ENCODE peak calls at places on chromosomes 3 and 15, in seven cellular contexts. H is ovary, W is cardiac muscle cell, T is spleen, M is RWPE2, X is upper lobe of left lung, R is PC-3. S is an unnamed sample.

GRCh38 chr3:61422945-61423740 is 138.2 kb upstream of the PTPRG start:
- DNase-seq in H (no peak), W (no peak), T (no peak), M (no peak), X (no peak), R (no peak), S (no peak)

GRCh38 chr3:152505926-152506325 is 237.2 kb downstream of the MBNL1 start:
- DNase-seq in H (no peak), W (no peak), T (no peak), M (no peak), X (no peak), R (no peak), S (no peak)

GRCh38 chr15:56808160-56808559 is 74.9 kb upstream of the ZNF280D start:
- DNase-seq in H (no peak), W (no peak), T (no peak), M (no peak), X (no peak), R (no peak), S (no peak)

GRCh38 chr3:43959498-43960447 is 269.0 kb downstream of the ABHD5 start:
- DNase-seq in H (no peak), W (no peak), T (no peak), M (no peak), X (no peak), R (no peak), S (no peak)

GRCh38 chr3:123335007-123335670 is 113.8 kb downstream of the ADCY5 start:
- DNase-seq in H (no peak), W (no peak), T (peak; percentile 61), M (peak; percentile 29), X (no peak), R (no peak), S (no peak)

GRCh38 chr3:88810455-88810854 is 297.0 kb upstream of the EPHA3 start:
- DNase-seq in H (no peak), W (peak; percentile 49), T (no peak), M (no peak), X (no peak), R (no peak), S (no peak)

GRCh38 chr3:49803464-49804140 is 541 bp downstream of the INKA1 start:
- DNase-seq in H (no peak), W (peak; percentile 61), T (peak; percentile 90), M (peak; percentile 87), X (peak; percentile 88), R (no peak), S (peak; percentile 82)

GRCh38 chr15:81400640-81401236 is 26.7 kb upstream of the TMC3 start:
- DNase-seq in H (no peak), W (peak; percentile 76), T (no peak), M (no peak), X (no peak), R (peak; percentile 73), S (no peak)

GRCh38 chr3:145673790-145674189 is 487.2 kb downstream of the PLOD2 start:
- DNase-seq in H (no peak), W (no peak), T (no peak), M (no peak), X (no peak), R (no peak), S (no peak)

GRCh38 chr3:115785782-115786181 is 162.5 kb downstream of the GAP43 start:
- DNase-seq in H (no peak), W (no peak), T (no peak), M (no peak), X (no peak), R (no peak), S (no peak)

GRCh38 chr15:96574766-96575165 is 244.3 kb downstream of the NR2F2 start:
- DNase-seq in H (no peak), W (no peak), T (no peak), M (no peak), X (no peak), R (no peak), S (no peak)

GRCh38 chr3:175432338-175433025 is 573.3 kb downstream of the NAALADL2 start:
- DNase-seq in H (no peak), W (peak; percentile 83), T (no peak), M (no peak), X (no peak), R (no peak), S (no peak)

GRCh38 chr3:29525254-29525881 is 244.5 kb downstream of the RBMS3 start:
- DNase-seq in H (peak; percentile 49), W (peak; percentile 94), T (no peak), M (no peak), X (no peak), R (peak; percentile 60), S (peak; percentile 89)

GRCh38 chr3:115916866-115917265 is 293.6 kb downstream of the GAP43 start:
- DNase-seq in H (no peak), W (no peak), T (no peak), M (no peak), X (no peak), R (no peak), S (no peak)

GRCh38 chr3:87621667-87622066 is 345.3 kb upstream of the POU1F1 start:
- DNase-seq in H (no peak), W (no peak), T (no peak), M (no peak), X (no peak), R (no peak), S (no peak)

GRCh38 chr15:57591822-57592367 is at the start of gene MYZAP:
- DNase-seq in H (peak; percentile 63), W (peak; percentile 22), T (peak; percentile 86), M (no peak), X (peak; percentile 94), R (peak; percentile 59), S (no peak)

GRCh38 chr15:73244333-73244732 is 124.4 kb downstream of the HCN4 start:
- DNase-seq in H (no peak), W (no peak), T (no peak), M (no peak), X (no peak), R (peak; percentile 43), S (no peak)

GRCh38 chr15:42725331-42725903 is 11.5 kb downstream of the CDAN1 start:
- DNase-seq in H (no peak), W (no peak), T (no peak), M (no peak), X (no peak), R (no peak), S (no peak)

GRCh38 chr15:25238126-25238525 is 200.7 kb downstream of the UBE3A start:
- DNase-seq in H (no peak), W (no peak), T (peak; percentile 63), M (peak; percentile 55), X (no peak), R (no peak), S (no peak)

GRCh38 chr3:123651449-123652345 is 66.8 kb upstream of the HACD2 start:
- DNase-seq in H (no peak), W (peak; percentile 18), T (no peak), M (no peak), X (no peak), R (no peak), S (no peak)

GRCh38 chr15:52800852-52801747 is 11.0 kb upstream of the ONECUT1 start:
- DNase-seq in H (no peak), W (no peak), T (no peak), M (no peak), X (peak; percentile 52), R (no peak), S (no peak)

GRCh38 chr3:29978036-29978435 is 628.4 kb upstream of the TGFBR2 start:
- DNase-seq in H (no peak), W (no peak), T (no peak), M (no peak), X (no peak), R (peak; percentile 11), S (no peak)

GRCh38 chr3:142863010-142863787 is 25.7 kb downstream of the PCOLCE2 start:
- DNase-seq in H (no peak), W (no peak), T (no peak), M (peak; percentile 72), X (no peak), R (peak; percentile 63), S (no peak)

GRCh38 chr3:17645074-17645698 is 97.2 kb downstream of the TBC1D5 start:
- DNase-seq in H (no peak), W (peak; percentile 86), T (no peak), M (no peak), X (no peak), R (peak; percentile 85), S (no peak)

GRCh38 chr3:26647078-26647477 is 24.5 kb downstream of the LRRC3B start:
- DNase-seq in H (no peak), W (no peak), T (no peak), M (no peak), X (no peak), R (no peak), S (no peak)

GRCh38 chr3:127746400-127747057 is 73.8 kb downstream of the ABTB1 start:
- DNase-seq in H (no peak), W (no peak), T (peak; percentile 31), M (peak; percentile 38), X (no peak), R (peak; percentile 68), S (no peak)
- H3K4me1 ChIP-seq in H (peaks cover 6% of the 10 kb centered on the region), W (no peaks in the 10 kb centered on the region), T (peaks cover 12% of the 10 kb centered on the region), M (peaks cover 42% of the 10 kb centered on the region), X (peaks cover 29% of the 10 kb centered on the region), R (peaks cover 55% of the 10 kb centered on the region), S (peaks cover 8% of the 10 kb centered on the region)

DNA sequence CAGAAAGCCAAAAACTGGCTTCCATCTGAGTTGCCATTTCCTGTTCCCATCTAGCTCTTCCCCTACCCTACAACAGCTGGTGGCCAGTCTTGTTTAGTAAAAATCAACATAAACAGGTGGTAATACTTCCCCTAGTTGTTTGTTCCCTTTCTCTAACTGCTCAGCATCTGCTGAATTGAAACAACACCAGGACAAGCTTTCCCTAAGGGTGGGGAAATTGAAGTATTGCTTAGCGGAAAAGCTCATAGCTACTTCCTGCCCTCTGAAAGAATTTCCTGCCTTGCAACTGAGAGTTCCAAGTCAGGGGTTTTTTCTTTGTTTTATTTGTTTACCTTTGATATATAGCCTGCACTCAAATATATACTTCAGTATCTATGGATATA is 66.8 kb downstream of the HMG20A start:
- DNase-seq in H (no peak), W (no peak), T (no peak), M (no peak), X (no peak), R (no peak), S (no peak)
- H3K27ac ChIP-seq in H (peak overlapping the region; percentile 60), W (peak overlapping the region; percentile 36), T (peak overlapping the region; percentile 83), M (no peak overlapping the region), X (peak overlapping the region; percentile 43), R (no peak overlapping the region), S (peak overlapping the region; percentile 26)

GRCh38 chr3:52041118-52041847 is 15.1 kb downstream of the DUSP7 start:
- DNase-seq in H (no peak), W (no peak), T (no peak), M (no peak), X (no peak), R (peak; percentile 21), S (no peak)
- TF ChIP-seq CTCF in H (no peak), W (peak; percentile 21), T (no peak), M (peak; percentile 5), X (no peak), R (peak; percentile 42), S (peak; percentile 38)

DNA sequence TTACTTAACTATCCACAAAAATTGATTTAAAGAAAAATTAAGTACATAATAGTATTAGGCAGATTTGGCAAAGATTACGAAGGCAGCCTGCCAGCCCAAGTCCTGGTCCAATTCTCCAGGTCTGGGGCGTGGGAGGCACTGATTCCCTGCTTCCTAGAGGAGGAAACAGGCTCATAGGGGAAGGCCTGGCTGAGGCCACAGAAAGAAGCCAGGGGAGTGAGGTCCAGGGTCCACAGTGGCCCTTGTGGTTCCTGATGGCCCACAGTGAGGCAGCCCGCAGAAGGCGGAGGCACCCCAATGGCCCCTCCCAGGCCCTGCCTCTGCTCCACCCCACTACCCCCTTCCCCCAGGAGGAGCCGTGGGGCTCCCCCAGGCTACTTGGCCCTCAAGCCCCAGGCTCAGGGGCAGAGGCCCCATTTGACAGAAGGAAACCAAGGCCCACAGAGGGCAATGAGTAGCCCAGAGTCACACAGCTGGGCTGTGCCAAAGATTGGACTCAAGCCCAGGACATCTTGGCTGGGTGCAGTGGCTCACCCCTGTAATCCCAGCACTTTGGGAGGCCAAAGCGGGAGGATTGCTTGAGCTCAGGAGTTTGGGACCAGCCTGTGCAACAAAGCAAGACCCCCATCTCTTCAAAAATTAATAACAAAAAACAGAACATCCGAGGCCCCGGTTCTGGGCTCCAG is 21.0 kb downstream of the H1-8 start:
- DNase-seq in H (no peak), W (peak; percentile 35), T (no peak), M (no peak), X (no peak), R (no peak), S (no peak)
- H3K4me1 ChIP-seq in H (peaks cover 24% of the 10 kb centered on the region), W (peaks cover 17% of the 10 kb centered on the region), T (peaks cover 15% of the 10 kb centered on the region), M (no peaks in the 10 kb centered on the region), X (peaks cover 27% of the 10 kb centered on the region), R (no peaks in the 10 kb centered on the region), S (peaks cover 44% of the 10 kb centered on the region)

S was measured in ascending aorta.